ENCODE peak calls at places on chromosome 12, in seven cellular contexts. One of them, this sample, is unnamed.

GRCh38 chr12:102300824-102301461 is 103.3 kb upstream of the PMCH start:
- DNase-seq in GM10248: peak
- DNase-seq in heart left ventricle: no peak
- DNase-seq in colonic mucosa: no peak
- DNase-seq in tibial nerve: no peak
- DNase-seq in adrenal gland: no peak
- DNase-seq in A549: peak
- DNase-seq in this sample: no peak

GRCh38 chr12:33000016-33000415 is 103.4 kb upstream of the PKP2 start:
- DNase-seq in GM10248: no peak
- DNase-seq in heart left ventricle: no peak
- DNase-seq in colonic mucosa: no peak
- DNase-seq in tibial nerve: no peak
- DNase-seq in adrenal gland: no peak
- DNase-seq in A549: no peak
- DNase-seq in this sample: no peak

GRCh38 chr12:64825143-64826011 is 930 bp downstream of the TBC1D30 start:
- DNase-seq in GM10248: peak
- DNase-seq in heart left ventricle: no peak
- DNase-seq in colonic mucosa: no peak
- DNase-seq in tibial nerve: no peak
- DNase-seq in adrenal gland: no peak
- DNase-seq in A549: no peak
- DNase-seq in this sample: peak

GRCh38 chr12:3658327-3659163 is 94.4 kb downstream of the CRACR2A start:
- DNase-seq in GM10248: peak
- DNase-seq in heart left ventricle: peak
- DNase-seq in colonic mucosa: peak
- DNase-seq in tibial nerve: no peak
- DNase-seq in adrenal gland: no peak
- DNase-seq in A549: no peak
- DNase-seq in this sample: peak

GRCh38 chr12:15646586-15646985 is 142.6 kb downstream of the EPS8 start:
- DNase-seq in GM10248: no peak
- DNase-seq in heart left ventricle: no peak
- DNase-seq in colonic mucosa: no peak
- DNase-seq in tibial nerve: no peak
- DNase-seq in adrenal gland: no peak
- DNase-seq in A549: no peak
- DNase-seq in this sample: no peak

GRCh38 chr12:105822131-105823103 is 316.3 kb downstream of the NUAK1 start:
- DNase-seq in GM10248: no peak
- DNase-seq in heart left ventricle: no peak
- DNase-seq in colonic mucosa: no peak
- DNase-seq in tibial nerve: no peak
- DNase-seq in adrenal gland: no peak
- DNase-seq in A549: no peak
- DNase-seq in this sample: no peak

GRCh38 chr12:75480469-75480949 is at the start of gene GLIPR1:
- DNase-seq in GM10248: peak
- DNase-seq in heart left ventricle: peak
- DNase-seq in colonic mucosa: peak
- DNase-seq in tibial nerve: peak
- DNase-seq in adrenal gland: peak
- DNase-seq in A549: peak
- DNase-seq in this sample: no peak

GRCh38 chr12:66438601-66439000 is 136.3 kb downstream of the HELB start:
- DNase-seq in GM10248: no peak
- DNase-seq in heart left ventricle: no peak
- DNase-seq in colonic mucosa: no peak
- DNase-seq in tibial nerve: no peak
- DNase-seq in adrenal gland: no peak
- DNase-seq in A549: no peak
- DNase-seq in this sample: no peak

GRCh38 chr12:13340149-13340548 is 143.6 kb downstream of the EMP1 start:
- DNase-seq in GM10248: no peak
- DNase-seq in heart left ventricle: no peak
- DNase-seq in colonic mucosa: no peak
- DNase-seq in tibial nerve: no peak
- DNase-seq in adrenal gland: no peak
- DNase-seq in A549: peak
- DNase-seq in this sample: no peak

DNA sequence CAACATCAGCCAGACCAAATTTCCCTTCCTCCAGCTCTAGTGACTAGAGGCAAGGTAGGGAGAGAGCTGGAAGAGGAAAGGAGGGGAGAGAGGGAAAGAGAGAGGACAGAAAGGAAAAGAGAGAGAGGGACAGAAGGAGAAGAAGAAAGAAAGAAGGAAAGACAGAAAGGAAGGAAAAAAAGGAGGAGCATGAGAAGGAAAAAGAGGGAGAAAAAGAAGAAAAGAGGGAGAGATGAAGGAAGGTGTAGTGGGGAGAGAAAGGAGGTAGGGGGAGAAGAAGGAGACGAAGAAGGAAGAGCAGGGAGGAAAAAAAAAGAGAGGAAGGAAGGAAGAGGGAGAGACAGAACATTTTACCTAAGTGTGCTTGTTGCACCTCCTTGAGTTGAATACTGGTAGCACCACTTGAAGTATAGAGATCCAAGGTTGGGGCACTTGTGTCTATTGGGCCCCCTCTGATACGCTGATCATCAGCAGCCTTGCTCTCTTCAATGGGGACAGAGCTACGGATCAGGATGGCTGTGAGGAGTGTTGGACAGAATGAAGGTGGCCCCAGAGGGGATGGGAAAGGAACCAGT is 232.5 kb downstream of the SUDS3 start:
- DNase-seq in GM10248: no peak
- DNase-seq in heart left ventricle: no peak
- DNase-seq in colonic mucosa: no peak
- DNase-seq in tibial nerve: no peak
- DNase-seq in adrenal gland: no peak
- DNase-seq in A549: no peak
- DNase-seq in this sample: no peak
- TF ChIP-seq CTCF in GM10248: no peak
- TF ChIP-seq CTCF in heart left ventricle: peak
- TF ChIP-seq CTCF in colonic mucosa: no peak
- TF ChIP-seq CTCF in tibial nerve: no peak
- TF ChIP-seq CTCF in adrenal gland: no peak
- TF ChIP-seq CTCF in A549: no peak
- TF ChIP-seq CTCF in this sample: no peak

GRCh38 chr12:114164354-114164753 is 198.2 kb upstream of the RBM19 start:
- DNase-seq in GM10248: no peak
- DNase-seq in heart left ventricle: no peak
- DNase-seq in colonic mucosa: no peak
- DNase-seq in tibial nerve: no peak
- DNase-seq in adrenal gland: no peak
- DNase-seq in A549: no peak
- DNase-seq in this sample: no peak

GRCh38 chr12:114168061-114168460 is 201.9 kb upstream of the RBM19 start:
- DNase-seq in GM10248: no peak
- DNase-seq in heart left ventricle: no peak
- DNase-seq in colonic mucosa: no peak
- DNase-seq in tibial nerve: no peak
- DNase-seq in adrenal gland: no peak
- DNase-seq in A549: no peak
- DNase-seq in this sample: no peak

GRCh38 chr12:114165921-114166320 is 199.8 kb upstream of the RBM19 start:
- DNase-seq in GM10248: no peak
- DNase-seq in heart left ventricle: no peak
- DNase-seq in colonic mucosa: no peak
- DNase-seq in tibial nerve: no peak
- DNase-seq in adrenal gland: no peak
- DNase-seq in A549: no peak
- DNase-seq in this sample: no peak

GRCh38 chr12:114167431-114167830 is 201.3 kb upstream of the RBM19 start:
- DNase-seq in GM10248: no peak
- DNase-seq in heart left ventricle: no peak
- DNase-seq in colonic mucosa: no peak
- DNase-seq in tibial nerve: no peak
- DNase-seq in adrenal gland: no peak
- DNase-seq in A549: no peak
- DNase-seq in this sample: no peak

GRCh38 chr12:114166360-114166759 is 200.2 kb upstream of the RBM19 start:
- DNase-seq in GM10248: peak
- DNase-seq in heart left ventricle: peak
- DNase-seq in colonic mucosa: no peak
- DNase-seq in tibial nerve: no peak
- DNase-seq in adrenal gland: peak
- DNase-seq in A549: peak
- DNase-seq in this sample: peak
- TF ChIP-seq CTCF in GM10248: peak
- TF ChIP-seq CTCF in heart left ventricle: peak
- TF ChIP-seq CTCF in colonic mucosa: peak
- TF ChIP-seq CTCF in tibial nerve: peak
- TF ChIP-seq CTCF in adrenal gland: peak
- TF ChIP-seq CTCF in A549: peak
- TF ChIP-seq CTCF in this sample: peak

GRCh38 chr12:132219323-132219722 is 75.1 kb downstream of the NOC4L start:
- DNase-seq in GM10248: no peak
- DNase-seq in heart left ventricle: no peak
- DNase-seq in colonic mucosa: no peak
- DNase-seq in tibial nerve: no peak
- DNase-seq in adrenal gland: no peak
- DNase-seq in A549: no peak
- DNase-seq in this sample: peak
- TF ChIP-seq CTCF in GM10248: no peak
- TF ChIP-seq CTCF in heart left ventricle: no peak
- TF ChIP-seq CTCF in colonic mucosa: no peak
- TF ChIP-seq CTCF in tibial nerve: no peak
- TF ChIP-seq CTCF in adrenal gland: no peak
- TF ChIP-seq CTCF in A549: no peak
- TF ChIP-seq CTCF in this sample: no peak

DNA sequence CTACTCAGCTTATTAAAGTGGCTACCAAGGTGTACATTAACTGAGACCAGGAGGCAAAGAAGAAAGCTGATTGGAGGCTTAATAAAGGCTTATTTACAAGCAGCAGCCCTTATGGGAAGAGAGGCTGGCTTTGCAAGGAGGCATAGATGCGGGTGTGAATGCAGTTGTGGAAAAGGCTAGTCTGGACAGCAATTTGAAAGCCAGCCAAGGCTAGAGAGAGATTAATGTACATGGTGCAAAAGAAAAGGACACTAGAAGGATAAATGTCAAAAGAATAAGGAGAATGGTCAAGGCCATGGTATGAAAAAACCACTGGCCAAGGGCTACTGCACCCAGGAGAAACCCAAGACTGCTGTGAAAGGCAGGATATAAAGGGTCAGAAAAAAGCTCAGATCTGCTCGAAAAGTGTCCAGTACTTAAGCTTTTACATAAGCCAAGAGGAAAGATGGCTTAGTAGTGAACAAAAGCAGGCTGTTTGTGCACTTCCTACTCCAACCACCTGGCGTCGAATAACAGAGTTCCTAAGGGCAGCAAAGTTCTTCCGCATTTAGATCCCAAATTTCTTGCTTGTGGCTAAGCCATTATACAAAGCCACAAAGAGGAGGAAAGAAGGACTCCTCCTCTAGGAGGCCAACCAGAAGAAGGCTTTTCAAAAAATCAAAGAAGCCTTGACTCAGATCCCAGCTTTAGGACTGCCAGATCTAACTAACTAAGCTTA is 24.0 kb downstream of the KLRK1 start:
- DNase-seq in GM10248: no peak
- DNase-seq in heart left ventricle: no peak
- DNase-seq in colonic mucosa: no peak
- DNase-seq in tibial nerve: no peak
- DNase-seq in adrenal gland: no peak
- DNase-seq in A549: no peak
- DNase-seq in this sample: no peak
- TF ChIP-seq CTCF in GM10248: no peak
- TF ChIP-seq CTCF in heart left ventricle: peak
- TF ChIP-seq CTCF in colonic mucosa: peak
- TF ChIP-seq CTCF in tibial nerve: no peak
- TF ChIP-seq CTCF in adrenal gland: peak
- TF ChIP-seq CTCF in A549: no peak
- TF ChIP-seq CTCF in this sample: no peak

GRCh38 chr12:57087689-57088441 is 1.0 kb upstream of the NAB2 start:
- DNase-seq in GM10248: peak
- DNase-seq in heart left ventricle: peak
- DNase-seq in colonic mucosa: peak
- DNase-seq in tibial nerve: peak
- DNase-seq in adrenal gland: peak
- DNase-seq in A549: peak
- DNase-seq in this sample: peak

GRCh38 chr12:57086951-57087688 is 1.8 kb upstream of the NAB2 start:
- DNase-seq in GM10248: peak
- DNase-seq in heart left ventricle: peak
- DNase-seq in colonic mucosa: peak
- DNase-seq in tibial nerve: peak
- DNase-seq in adrenal gland: peak
- DNase-seq in A549: peak
- DNase-seq in this sample: peak

GRCh38 chr12:57088442-57089258 is at the start of gene NAB2:
- DNase-seq in GM10248: peak
- DNase-seq in heart left ventricle: peak
- DNase-seq in colonic mucosa: peak
- DNase-seq in tibial nerve: peak
- DNase-seq in adrenal gland: peak
- DNase-seq in A549: peak
- DNase-seq in this sample: peak

GRCh38 chr12:57089259-57090245 is 638 bp downstream of the NAB2 start:
- DNase-seq in GM10248: peak
- DNase-seq in heart left ventricle: peak
- DNase-seq in colonic mucosa: peak
- DNase-seq in tibial nerve: peak
- DNase-seq in adrenal gland: peak
- DNase-seq in A549: no peak
- DNase-seq in this sample: peak

GRCh38 chr12:57085999-57086950 is 2.6 kb upstream of the NAB2 start:
- DNase-seq in GM10248: peak
- DNase-seq in heart left ventricle: peak
- DNase-seq in colonic mucosa: peak
- DNase-seq in tibial nerve: peak
- DNase-seq in adrenal gland: peak
- DNase-seq in A549: peak
- DNase-seq in this sample: peak
- TF ChIP-seq CTCF in GM10248: peak
- TF ChIP-seq CTCF in heart left ventricle: no peak
- TF ChIP-seq CTCF in colonic mucosa: no peak
- TF ChIP-seq CTCF in tibial nerve: no peak
- TF ChIP-seq CTCF in adrenal gland: no peak
- TF ChIP-seq CTCF in A549: peak
- TF ChIP-seq CTCF in this sample: peak

DNA sequence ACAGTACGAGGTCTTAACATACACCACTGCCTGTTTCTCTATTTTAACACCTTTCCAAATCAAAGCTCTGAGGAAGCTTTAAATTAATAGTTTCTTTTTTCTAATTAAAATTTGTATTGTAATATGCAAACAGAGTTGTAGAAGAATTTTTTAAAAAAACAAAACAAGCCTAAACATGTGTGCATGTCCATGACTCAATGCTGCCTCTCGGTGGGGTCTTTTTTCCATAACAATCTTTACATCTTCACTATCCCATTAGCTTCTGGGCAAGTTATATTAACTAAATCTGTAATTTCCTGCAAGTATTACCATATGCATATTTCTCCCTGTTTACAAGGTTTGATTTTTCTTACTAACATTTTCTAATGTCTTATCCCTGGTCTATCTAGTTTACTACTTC is 143.9 kb upstream of the NAV3 start:
- DNase-seq in GM10248: no peak
- DNase-seq in heart left ventricle: no peak
- DNase-seq in colonic mucosa: no peak
- DNase-seq in tibial nerve: no peak
- DNase-seq in adrenal gland: no peak
- DNase-seq in A549: no peak
- DNase-seq in this sample: no peak
- TF ChIP-seq CTCF in GM10248: no peak
- TF ChIP-seq CTCF in heart left ventricle: no peak
- TF ChIP-seq CTCF in colonic mucosa: no peak
- TF ChIP-seq CTCF in tibial nerve: no peak
- TF ChIP-seq CTCF in adrenal gland: no peak
- TF ChIP-seq CTCF in A549: no peak
- TF ChIP-seq CTCF in this sample: no peak